ENCODE peak calls at places on chromosomes 2 and 18, in five cellular contexts. Z is neuronal stem cell, G is mesendoderm, D is IMR-90, P is H1. T is an unnamed sample.
A peak's percentile ranks its signal among the peaks of the same experiment; 100 is the strongest.

GRCh38 chr18:79690586-79691482 is 11.2 kb downstream of the CTDP1 start:
- DNase-seq in Z (no peak), P (no peak), G (no peak), D (no peak), T (no peak)

GRCh38 chr2:231920366-231920765 is 5.8 kb downstream of the NPPC start:
- DNase-seq in P (no peak), D (no peak), Z (no peak), G (no peak), T (no peak)

GRCh38 chr2:232588680-232589585 is 38.4 kb downstream of the EIF4E2 start:
- DNase-seq in D (peak; percentile 86), G (no peak), Z (no peak), P (no peak), T (no peak)

GRCh38 chr18:3478262-3478978 is 28.4 kb downstream of the TGIF1 start:
- DNase-seq in Z (no peak), D (no peak), P (no peak), G (no peak), T (no peak)

GRCh38 chr2:16568998-16569397 is 96.6 kb downstream of the CYRIA start:
- DNase-seq in G (peak; percentile 11), P (no peak), Z (no peak), D (no peak), T (peak; percentile 28)

GRCh38 chr18:2641638-2642037 is 13.9 kb upstream of the SMCHD1 start:
- DNase-seq in G (no peak), P (no peak), D (peak; percentile 17), Z (no peak), T (no peak)

GRCh38 chr2:109218087-109218791 is 89.2 kb downstream of the SH3RF3 start:
- DNase-seq in G (no peak), P (no peak), D (peak; percentile 75), Z (no peak), T (no peak)

GRCh38 chr18:77657651-77658308 is 408.1 kb downstream of the GALR1 start:
- DNase-seq in Z (no peak), G (no peak), D (no peak), P (no peak), T (no peak)

GRCh38 chr18:67232406-67232805 is 284.1 kb downstream of the DSEL start:
- DNase-seq in G (peak; percentile 4), D (peak; percentile 62), P (peak; percentile 10), Z (no peak), T (no peak)

DNA sequence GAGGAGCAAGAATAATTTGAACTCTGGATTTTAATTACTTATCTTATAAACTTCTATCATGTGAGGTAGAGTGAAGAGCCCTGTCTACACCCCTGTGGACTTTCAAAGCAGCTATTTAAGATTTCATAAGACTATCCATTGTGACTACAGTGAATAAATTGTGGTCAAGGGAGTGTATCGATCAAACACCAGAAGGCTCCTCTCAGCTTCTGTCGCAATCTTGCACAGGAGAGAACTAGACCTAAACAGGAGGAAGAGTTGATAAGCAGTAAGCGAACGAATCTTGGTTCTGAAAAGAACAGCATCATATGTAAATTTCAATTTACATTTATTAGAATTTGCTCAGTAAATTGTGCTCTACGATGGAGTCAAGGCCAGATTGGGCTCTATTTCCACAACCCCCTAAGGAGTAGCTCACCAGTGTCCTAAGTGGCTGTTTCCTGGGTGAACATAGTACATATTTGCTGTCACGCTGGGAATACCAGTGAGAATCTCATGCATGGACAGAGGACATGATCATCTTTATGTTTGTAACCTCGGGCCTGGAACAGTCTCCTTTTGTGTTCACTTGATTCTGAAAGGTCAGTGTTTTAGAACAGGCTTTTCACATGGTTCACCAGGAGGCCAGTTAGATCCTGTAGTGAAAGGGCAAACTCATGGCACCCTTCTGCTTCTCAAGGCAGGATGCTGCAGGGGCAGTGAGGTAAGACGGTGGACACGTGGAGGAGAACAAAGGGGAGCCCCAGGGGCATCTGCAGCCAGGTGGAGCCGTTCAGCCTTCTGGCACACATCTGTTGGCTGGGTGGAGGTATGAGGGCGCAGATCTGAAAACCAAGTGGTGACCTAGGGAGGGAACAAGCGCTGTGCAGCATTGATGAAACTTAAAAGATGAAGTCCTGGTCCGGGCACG is 33.3 kb downstream of the NPAS2 start:
- DNase-seq in D (peak; percentile 34), P (no peak), Z (no peak), G (peak; percentile 10), T (peak; percentile 56)
- H2BK15ac ChIP-seq in D (no peak overlapping the region), P (no peak overlapping the region), Z (no peak overlapping the region), G (no peak overlapping the region), T (no peak overlapping the region)

DNA sequence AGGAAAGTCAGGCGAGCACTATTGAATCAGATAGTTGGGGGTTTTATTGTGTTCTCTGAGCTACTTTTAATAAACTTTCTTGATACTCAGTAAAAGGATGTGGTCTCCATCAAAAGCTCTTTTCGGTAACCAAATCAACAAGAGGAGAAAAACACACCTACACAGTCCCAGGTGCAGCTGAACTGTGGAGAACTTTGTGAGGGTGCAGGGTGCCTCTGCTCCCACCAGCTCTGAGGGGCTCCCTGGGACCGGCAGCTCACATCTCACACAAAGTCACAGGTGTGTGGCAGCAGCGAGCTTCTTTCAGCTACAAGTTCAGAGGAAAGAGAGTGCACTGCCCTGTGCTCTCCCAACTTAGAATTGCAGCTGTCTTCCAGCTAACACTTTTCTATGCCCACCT is 650.4 kb downstream of the RNF144A start:
- DNase-seq in P (no peak), D (no peak), G (peak; percentile 6), Z (no peak), T (peak; percentile 41)
- H3K23ac ChIP-seq in P (no peak overlapping the region), D (no peak overlapping the region), G (no peak overlapping the region), Z (no peak overlapping the region), T (no peak overlapping the region)

GRCh38 chr2:1693723-1694122 is 50.6 kb downstream of the PXDN start:
- DNase-seq in D (no peak), P (no peak), Z (no peak), G (no peak), T (no peak)
- H3K4me1 ChIP-seq in D (peaks cover 17% of the 10 kb centered on the region), P (no peaks in the 10 kb centered on the region), Z (no peaks in the 10 kb centered on the region), G (no peaks in the 10 kb centered on the region), T (peaks cover 2% of the 10 kb centered on the region)

GRCh38 chr2:160333324-160334027 is 133.4 kb upstream of the ITGB6 start:
- DNase-seq in G (peak; percentile 84), D (no peak), P (no peak), Z (no peak), T (no peak)

GRCh38 chr2:160328748-160329147 is 128.7 kb upstream of the ITGB6 start:
- DNase-seq in P (no peak), D (no peak), G (no peak), Z (no peak), T (no peak)

GRCh38 chr2:160332318-160332717 is 132.2 kb upstream of the ITGB6 start:
- DNase-seq in P (no peak), G (peak; percentile 92), Z (no peak), D (peak; percentile 65), T (no peak)

GRCh38 chr2:160329196-160329595 is 129.1 kb upstream of the ITGB6 start:
- DNase-seq in D (no peak), Z (no peak), P (no peak), G (no peak), T (no peak)

GRCh38 chr2:160331258-160332025 is 131.4 kb upstream of the ITGB6 start:
- DNase-seq in P (no peak), D (no peak), Z (no peak), G (no peak), T (no peak)
- H2BK15ac ChIP-seq in P (no peak overlapping the region), D (no peak overlapping the region), Z (no peak overlapping the region), G (no peak overlapping the region), T (no peak overlapping the region)